ENCODE peak calls at places on chromosomes 16 and 17, in four cellular contexts. One of them, this sample, is unnamed.

GRCh38 chr17:6627019-6627418 is 13.5 kb downstream of the KIAA0753 start:
- DNase-seq in fibroblast of mammary gland: peak
- DNase-seq in cardiac fibroblast: peak
- DNase-seq in psoas muscle: no peak
- DNase-seq in this sample: no peak

GRCh38 chr17:78717431-78717980 is 64.6 kb downstream of the CYTH1 start:
- DNase-seq in fibroblast of mammary gland: peak
- DNase-seq in cardiac fibroblast: peak
- DNase-seq in psoas muscle: no peak
- DNase-seq in this sample: peak

GRCh38 chr17:49977463-49978389 is 8.7 kb downstream of the DLX4 start:
- DNase-seq in fibroblast of mammary gland: no peak
- DNase-seq in cardiac fibroblast: no peak
- DNase-seq in psoas muscle: no peak
- DNase-seq in this sample: no peak

GRCh38 chr17:35541434-35541833 is 4.0 kb upstream of the SLFN12L start:
- DNase-seq in fibroblast of mammary gland: no peak
- DNase-seq in cardiac fibroblast: no peak
- DNase-seq in psoas muscle: no peak
- DNase-seq in this sample: no peak

GRCh38 chr16:75385507-75386152 is 47.7 kb downstream of the CFDP1 start:
- DNase-seq in fibroblast of mammary gland: peak
- DNase-seq in cardiac fibroblast: peak
- DNase-seq in psoas muscle: no peak
- DNase-seq in this sample: no peak

GRCh38 chr16:85610446-85611204 is 2.5 kb upstream of the GSE1 start:
- DNase-seq in fibroblast of mammary gland: peak
- DNase-seq in cardiac fibroblast: peak
- DNase-seq in psoas muscle: peak
- DNase-seq in this sample: peak

GRCh38 chr17:20121359-20122235 is 112.4 kb downstream of the SPECC1 start:
- DNase-seq in fibroblast of mammary gland: peak
- DNase-seq in cardiac fibroblast: peak
- DNase-seq in psoas muscle: peak
- DNase-seq in this sample: no peak

GRCh38 chr17:62101519-62101918 is 36.4 kb upstream of the MED13 start:
- DNase-seq in fibroblast of mammary gland: no peak
- DNase-seq in cardiac fibroblast: no peak
- DNase-seq in psoas muscle: no peak
- DNase-seq in this sample: no peak

GRCh38 chr16:84810518-84811273 is 9.1 kb upstream of the CRISPLD2 start:
- DNase-seq in fibroblast of mammary gland: peak
- DNase-seq in cardiac fibroblast: peak
- DNase-seq in psoas muscle: peak
- DNase-seq in this sample: peak

GRCh38 chr16:2776500-2777139 is 460 bp downstream of the ELOB start:
- DNase-seq in fibroblast of mammary gland: no peak
- DNase-seq in cardiac fibroblast: no peak
- DNase-seq in psoas muscle: no peak
- DNase-seq in this sample: peak

GRCh38 chr17:21277332-21277731 is 7.2 kb upstream of the MAP2K3 start:
- DNase-seq in fibroblast of mammary gland: no peak
- DNase-seq in cardiac fibroblast: no peak
- DNase-seq in psoas muscle: no peak
- DNase-seq in this sample: no peak

GRCh38 chr17:77304746-77305473 is 164.1 kb downstream of the SEC14L1 start:
- DNase-seq in fibroblast of mammary gland: no peak
- DNase-seq in cardiac fibroblast: no peak
- DNase-seq in psoas muscle: no peak
- DNase-seq in this sample: no peak

GRCh38 chr16:87317766-87318121 is 552 bp upstream of the C16orf95 start:
- DNase-seq in fibroblast of mammary gland: peak
- DNase-seq in cardiac fibroblast: peak
- DNase-seq in psoas muscle: peak
- DNase-seq in this sample: peak

GRCh38 chr17:57914274-57915147 is 40.7 kb downstream of the CUEDC1 start:
- DNase-seq in fibroblast of mammary gland: no peak
- DNase-seq in cardiac fibroblast: no peak
- DNase-seq in psoas muscle: no peak
- DNase-seq in this sample: no peak

GRCh38 chr16:4094138-4094773 is 22.0 kb downstream of the ADCY9 start:
- DNase-seq in fibroblast of mammary gland: no peak
- DNase-seq in cardiac fibroblast: no peak
- DNase-seq in psoas muscle: no peak
- DNase-seq in this sample: no peak

GRCh38 chr17:50787106-50787505 is 19.8 kb upstream of the ANKRD40CL start:
- DNase-seq in fibroblast of mammary gland: no peak
- DNase-seq in cardiac fibroblast: no peak
- DNase-seq in psoas muscle: no peak
- DNase-seq in this sample: no peak

GRCh38 chr17:75856062-75856681 is 1.0 kb upstream of the WBP2 start:
- DNase-seq in fibroblast of mammary gland: no peak
- DNase-seq in cardiac fibroblast: no peak
- DNase-seq in psoas muscle: no peak
- DNase-seq in this sample: no peak

GRCh38 chr16:89100601-89101302 is 7.1 kb downstream of the ACSF3 start:
- DNase-seq in fibroblast of mammary gland: no peak
- DNase-seq in cardiac fibroblast: no peak
- DNase-seq in psoas muscle: no peak
- DNase-seq in this sample: no peak
- TF ChIP-seq CTCF in fibroblast of mammary gland: no peak
- TF ChIP-seq CTCF in cardiac fibroblast: no peak
- TF ChIP-seq CTCF in psoas muscle: no peak
- TF ChIP-seq CTCF in this sample: no peak

GRCh38 chr17:72942594-72942993 is 149.9 kb downstream of the SLC39A11 start:
- DNase-seq in fibroblast of mammary gland: no peak
- DNase-seq in cardiac fibroblast: peak
- DNase-seq in psoas muscle: no peak
- DNase-seq in this sample: no peak
- TF ChIP-seq CTCF in fibroblast of mammary gland: no peak
- TF ChIP-seq CTCF in cardiac fibroblast: no peak
- TF ChIP-seq CTCF in psoas muscle: no peak
- TF ChIP-seq CTCF in this sample: no peak

GRCh38 chr16:11915644-11916523 is at the start of gene GSPT1:
- DNase-seq in fibroblast of mammary gland: peak
- DNase-seq in cardiac fibroblast: peak
- DNase-seq in psoas muscle: peak
- DNase-seq in this sample: peak
- TF ChIP-seq CTCF in fibroblast of mammary gland: no peak
- TF ChIP-seq CTCF in cardiac fibroblast: no peak
- TF ChIP-seq CTCF in psoas muscle: no peak
- TF ChIP-seq CTCF in this sample: no peak

GRCh38 chr16:31183432-31184428 is 3.8 kb downstream of the FUS start:
- DNase-seq in fibroblast of mammary gland: no peak
- DNase-seq in cardiac fibroblast: no peak
- DNase-seq in psoas muscle: no peak
- DNase-seq in this sample: no peak
- TF ChIP-seq CTCF in fibroblast of mammary gland: no peak
- TF ChIP-seq CTCF in cardiac fibroblast: no peak
- TF ChIP-seq CTCF in psoas muscle: no peak
- TF ChIP-seq CTCF in this sample: no peak

DNA sequence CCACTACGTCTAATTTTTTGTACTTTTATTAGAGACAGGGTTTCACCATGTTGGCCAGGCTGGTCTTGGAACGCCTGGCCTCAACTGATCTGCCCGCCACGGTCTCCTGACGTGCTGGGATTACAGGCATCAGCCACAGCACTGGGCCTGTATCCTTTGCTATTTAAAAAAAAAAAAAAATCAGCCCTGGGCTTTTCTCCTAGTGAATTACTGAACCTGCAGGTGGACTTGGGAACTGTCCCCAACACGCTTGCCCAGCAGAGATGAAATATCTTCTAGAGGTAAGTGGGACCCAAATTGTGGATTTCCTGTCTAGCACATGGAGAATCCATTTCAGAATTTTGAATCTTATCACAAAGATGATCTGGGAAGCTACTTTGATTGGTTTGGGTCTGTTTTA is 14.8 kb downstream of the CNOT1 start:
- DNase-seq in fibroblast of mammary gland: no peak
- DNase-seq in cardiac fibroblast: no peak
- DNase-seq in psoas muscle: no peak
- DNase-seq in this sample: no peak
- TF ChIP-seq CTCF in fibroblast of mammary gland: no peak
- TF ChIP-seq CTCF in cardiac fibroblast: no peak
- TF ChIP-seq CTCF in psoas muscle: no peak
- TF ChIP-seq CTCF in this sample: no peak

DNA sequence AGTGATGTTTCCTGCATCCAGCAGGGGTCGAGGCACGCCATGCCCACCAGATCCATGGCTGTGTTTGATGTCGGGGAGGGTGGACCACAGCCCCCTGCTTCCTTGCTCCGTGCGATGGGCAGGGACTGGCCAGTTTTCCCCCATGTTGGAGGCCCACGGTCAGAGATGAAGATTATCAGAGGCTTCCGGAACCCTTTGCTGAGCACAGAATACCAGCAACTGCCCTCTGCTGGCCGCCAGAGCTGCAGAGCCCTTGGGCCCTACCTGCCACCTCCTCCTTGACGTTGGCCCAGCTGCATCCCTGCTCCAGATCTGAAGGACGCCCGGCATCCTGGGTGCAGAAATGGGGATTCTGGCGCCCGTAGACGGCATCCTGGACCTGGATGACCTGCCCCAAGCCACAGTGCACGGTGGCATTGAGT is 23.7 kb upstream of the BCO1 start:
- DNase-seq in fibroblast of mammary gland: no peak
- DNase-seq in cardiac fibroblast: peak
- DNase-seq in psoas muscle: no peak
- DNase-seq in this sample: no peak
- TF ChIP-seq CTCF in fibroblast of mammary gland: peak
- TF ChIP-seq CTCF in cardiac fibroblast: peak
- TF ChIP-seq CTCF in psoas muscle: no peak
- TF ChIP-seq CTCF in this sample: no peak

GRCh38 chr17:39150104-39150634 is 1.3 kb downstream of the PLXDC1 start:
- DNase-seq in fibroblast of mammary gland: no peak
- DNase-seq in cardiac fibroblast: no peak
- DNase-seq in psoas muscle: no peak
- DNase-seq in this sample: no peak
- TF ChIP-seq CTCF in fibroblast of mammary gland: no peak
- TF ChIP-seq CTCF in cardiac fibroblast: no peak
- TF ChIP-seq CTCF in psoas muscle: no peak
- TF ChIP-seq CTCF in this sample: no peak

GRCh38 chr17:80477647-80478478 is 1.5 kb upstream of the NPTX1 start:
- DNase-seq in fibroblast of mammary gland: peak
- DNase-seq in cardiac fibroblast: peak
- DNase-seq in psoas muscle: no peak
- DNase-seq in this sample: peak
- TF ChIP-seq CTCF in fibroblast of mammary gland: peak
- TF ChIP-seq CTCF in cardiac fibroblast: peak
- TF ChIP-seq CTCF in psoas muscle: peak
- TF ChIP-seq CTCF in this sample: peak

GRCh38 chr16:77724174-77724573 is 1.9 kb downstream of the NUDT7 start:
- DNase-seq in fibroblast of mammary gland: no peak
- DNase-seq in cardiac fibroblast: no peak
- DNase-seq in psoas muscle: no peak
- DNase-seq in this sample: no peak

GRCh38 chr16:77721752-77722314 is 481 bp upstream of the NUDT7 start:
- DNase-seq in fibroblast of mammary gland: no peak
- DNase-seq in cardiac fibroblast: no peak
- DNase-seq in psoas muscle: no peak
- DNase-seq in this sample: no peak

GRCh38 chr16:77723108-77723514 is 797 bp downstream of the NUDT7 start:
- DNase-seq in fibroblast of mammary gland: peak
- DNase-seq in cardiac fibroblast: peak
- DNase-seq in psoas muscle: no peak
- DNase-seq in this sample: peak

DNA sequence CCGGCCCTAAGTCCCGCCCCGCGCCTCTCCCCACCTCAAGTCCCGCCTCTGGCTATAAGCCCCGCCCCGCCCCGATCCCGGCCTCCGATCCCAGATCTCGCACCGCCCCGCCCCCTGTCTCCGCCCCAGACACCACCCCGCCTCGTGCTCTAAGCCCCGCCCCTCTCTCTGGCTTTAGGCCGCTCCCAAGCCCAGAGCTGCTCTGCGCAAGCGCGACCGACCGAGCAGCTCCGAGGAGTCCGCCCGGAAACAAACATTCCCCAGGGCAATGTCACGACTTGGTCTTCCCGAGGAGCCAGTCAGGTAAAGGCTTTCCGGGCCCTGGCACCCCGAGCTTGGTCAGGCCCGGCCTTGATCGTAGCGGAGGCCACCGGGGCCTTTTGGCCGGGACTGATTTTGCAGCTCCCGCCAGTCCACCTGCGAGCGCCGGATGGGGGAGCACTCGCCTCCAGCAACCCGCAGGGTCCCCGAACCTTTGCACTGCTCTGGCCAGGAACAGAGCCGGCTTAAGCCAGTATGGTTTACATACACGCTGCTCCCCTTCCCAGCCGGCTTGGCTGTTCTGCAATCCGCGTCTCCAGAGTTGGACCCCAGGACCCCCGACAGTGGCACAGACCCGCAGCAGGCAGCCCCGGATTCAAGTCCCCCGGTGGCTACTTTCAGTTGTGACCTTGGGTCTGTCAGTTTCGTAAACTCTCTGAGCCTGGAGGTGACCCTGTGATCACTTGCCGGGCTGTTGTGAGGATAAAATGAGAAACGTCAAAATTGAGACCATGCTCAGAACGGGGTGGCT is at the start of gene NUDT7:
- DNase-seq in fibroblast of mammary gland: peak
- DNase-seq in cardiac fibroblast: peak
- DNase-seq in psoas muscle: peak
- DNase-seq in this sample: peak
- TF ChIP-seq CTCF in fibroblast of mammary gland: no peak
- TF ChIP-seq CTCF in cardiac fibroblast: no peak
- TF ChIP-seq CTCF in psoas muscle: peak
- TF ChIP-seq CTCF in this sample: no peak

DNA sequence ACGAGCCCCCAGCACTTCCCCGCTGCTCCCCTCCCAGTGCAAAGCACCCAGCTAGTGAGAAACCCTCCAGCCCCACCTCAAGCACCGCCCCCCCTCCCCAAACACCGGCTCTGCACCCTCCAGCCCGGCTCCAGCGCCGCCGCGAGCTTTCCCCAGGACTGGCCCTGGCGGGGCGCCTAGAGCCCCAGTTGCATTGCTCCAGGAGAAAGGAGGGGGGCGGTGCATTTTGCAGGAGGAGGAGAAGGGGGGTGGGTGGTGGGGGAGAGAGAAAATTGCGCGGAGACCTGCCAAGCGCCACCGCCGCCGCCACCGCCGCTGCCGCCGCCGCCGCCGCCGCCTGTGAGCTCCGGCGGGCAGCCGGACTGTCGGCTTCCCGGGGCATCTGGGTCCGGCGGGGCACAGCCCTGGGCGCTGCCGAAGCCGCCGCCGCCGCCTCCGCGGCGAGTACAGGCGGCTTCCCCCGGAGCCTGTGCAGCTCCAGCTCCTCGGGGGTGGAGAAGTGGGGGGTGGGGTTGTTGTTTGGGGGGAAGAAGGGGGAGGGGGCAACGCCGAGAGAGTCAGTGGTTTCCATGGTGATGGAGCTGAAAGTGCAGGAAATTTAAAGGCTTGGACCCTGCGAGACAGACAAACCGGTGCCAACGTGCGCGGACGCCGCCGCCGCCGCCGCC is at the start of gene NOG:
- DNase-seq in fibroblast of mammary gland: peak
- DNase-seq in cardiac fibroblast: peak
- DNase-seq in psoas muscle: peak
- DNase-seq in this sample: no peak
- TF ChIP-seq CTCF in fibroblast of mammary gland: no peak
- TF ChIP-seq CTCF in cardiac fibroblast: no peak
- TF ChIP-seq CTCF in psoas muscle: no peak
- TF ChIP-seq CTCF in this sample: no peak